ENCODE peak calls at places on chromosomes 7 and 10, in nine cellular contexts. One of them, this sample, is unnamed.

GRCh38 chr10:43871004-43871439 is 222.3 kb upstream of the ZNF32 start:
- DNase-seq in heart left ventricle: peak; percentile 83
- DNase-seq in fibroblast of lung: no peak
- DNase-seq in bronchial epithelial cell: no peak
- DNase-seq in BE2C: no peak
- DNase-seq in tibial nerve: no peak
- DNase-seq in GM23338: no peak
- DNase-seq in A549: no peak
- DNase-seq in astrocyte of the spinal cord: no peak
- DNase-seq in this sample: no peak

GRCh38 chr7:95623788-95624187 is 27.5 kb upstream of the PDK4 start:
- DNase-seq in GM23338: no peak
- DNase-seq in astrocyte of the spinal cord: no peak
- DNase-seq in tibial nerve: no peak
- DNase-seq in heart left ventricle: no peak
- DNase-seq in BE2C: no peak
- DNase-seq in bronchial epithelial cell: no peak
- DNase-seq in A549: no peak
- DNase-seq in fibroblast of lung: no peak
- DNase-seq in this sample: no peak

GRCh38 chr7:44155191-44156185 is 14.4 kb upstream of the MYL7 start:
- DNase-seq in A549: no peak
- DNase-seq in bronchial epithelial cell: no peak
- DNase-seq in fibroblast of lung: no peak
- DNase-seq in astrocyte of the spinal cord: no peak
- DNase-seq in GM23338: no peak
- DNase-seq in heart left ventricle: no peak
- DNase-seq in BE2C: no peak
- DNase-seq in tibial nerve: no peak
- DNase-seq in this sample: no peak

GRCh38 chr10:17655567-17656146 is 11.7 kb downstream of the STAM start:
- DNase-seq in astrocyte of the spinal cord: no peak
- DNase-seq in heart left ventricle: no peak
- DNase-seq in GM23338: no peak
- DNase-seq in BE2C: no peak
- DNase-seq in fibroblast of lung: no peak
- DNase-seq in bronchial epithelial cell: no peak
- DNase-seq in tibial nerve: no peak
- DNase-seq in A549: no peak
- DNase-seq in this sample: no peak

GRCh38 chr10:83606275-83606674 is 533.0 kb upstream of the GHITM start:
- DNase-seq in BE2C: no peak
- DNase-seq in tibial nerve: no peak
- DNase-seq in GM23338: peak; percentile 46
- DNase-seq in astrocyte of the spinal cord: peak; percentile 26
- DNase-seq in heart left ventricle: no peak
- DNase-seq in fibroblast of lung: peak; percentile 1
- DNase-seq in A549: no peak
- DNase-seq in bronchial epithelial cell: no peak
- DNase-seq in this sample: peak; percentile 10

GRCh38 chr10:112497347-112497950 is 50.4 kb downstream of the VTI1A start:
- DNase-seq in GM23338: no peak
- DNase-seq in astrocyte of the spinal cord: no peak
- DNase-seq in bronchial epithelial cell: no peak
- DNase-seq in tibial nerve: no peak
- DNase-seq in A549: no peak
- DNase-seq in heart left ventricle: no peak
- DNase-seq in fibroblast of lung: no peak
- DNase-seq in BE2C: no peak
- DNase-seq in this sample: no peak

GRCh38 chr7:98251251-98251843 is 685 bp downstream of the TECPR1 start:
- DNase-seq in tibial nerve: no peak
- DNase-seq in heart left ventricle: no peak
- DNase-seq in astrocyte of the spinal cord: no peak
- DNase-seq in GM23338: peak; percentile 45
- DNase-seq in A549: no peak
- DNase-seq in fibroblast of lung: peak; percentile 23
- DNase-seq in bronchial epithelial cell: peak; percentile 49
- DNase-seq in BE2C: peak; percentile 34
- DNase-seq in this sample: no peak

GRCh38 chr10:129079705-129080104 is 387.3 kb upstream of the MGMT start:
- DNase-seq in fibroblast of lung: no peak
- DNase-seq in bronchial epithelial cell: no peak
- DNase-seq in GM23338: no peak
- DNase-seq in tibial nerve: no peak
- DNase-seq in heart left ventricle: peak; percentile 70
- DNase-seq in A549: no peak
- DNase-seq in BE2C: peak; percentile 35
- DNase-seq in astrocyte of the spinal cord: no peak
- DNase-seq in this sample: no peak

GRCh38 chr10:58360412-58361004 is 24.7 kb upstream of the TFAM start:
- DNase-seq in bronchial epithelial cell: peak; percentile 77
- DNase-seq in astrocyte of the spinal cord: no peak
- DNase-seq in BE2C: no peak
- DNase-seq in heart left ventricle: no peak
- DNase-seq in fibroblast of lung: no peak
- DNase-seq in A549: no peak
- DNase-seq in GM23338: no peak
- DNase-seq in tibial nerve: no peak
- DNase-seq in this sample: peak; percentile 75

GRCh38 chr10:20624642-20625041 is 272.5 kb downstream of the NEBL start:
- DNase-seq in tibial nerve: peak; percentile 22
- DNase-seq in GM23338: no peak
- DNase-seq in heart left ventricle: peak; percentile 14
- DNase-seq in bronchial epithelial cell: no peak
- DNase-seq in A549: no peak
- DNase-seq in BE2C: no peak
- DNase-seq in astrocyte of the spinal cord: no peak
- DNase-seq in fibroblast of lung: peak; percentile 32
- DNase-seq in this sample: peak; percentile 4

GRCh38 chr7:115618676-115619075 is 411.9 kb downstream of the TFEC start:
- DNase-seq in A549: no peak
- DNase-seq in fibroblast of lung: peak; percentile 94
- DNase-seq in heart left ventricle: no peak
- DNase-seq in bronchial epithelial cell: no peak
- DNase-seq in BE2C: no peak
- DNase-seq in GM23338: no peak
- DNase-seq in astrocyte of the spinal cord: peak; percentile 73
- DNase-seq in tibial nerve: no peak
- DNase-seq in this sample: no peak

GRCh38 chr7:75756340-75757297 is 15.4 kb downstream of the CCL26 start:
- DNase-seq in A549: peak; percentile 53
- DNase-seq in astrocyte of the spinal cord: peak; percentile 49
- DNase-seq in tibial nerve: no peak
- DNase-seq in heart left ventricle: no peak
- DNase-seq in BE2C: no peak
- DNase-seq in GM23338: peak; percentile 66
- DNase-seq in bronchial epithelial cell: peak; percentile 29
- DNase-seq in fibroblast of lung: peak; percentile 65
- DNase-seq in this sample: peak; percentile 54

GRCh38 chr7:46072722-46073121 is 151.7 kb upstream of the IGFBP3 start:
- DNase-seq in tibial nerve: no peak
- DNase-seq in astrocyte of the spinal cord: peak; percentile 38
- DNase-seq in bronchial epithelial cell: peak; percentile 39
- DNase-seq in GM23338: no peak
- DNase-seq in A549: no peak
- DNase-seq in heart left ventricle: no peak
- DNase-seq in BE2C: no peak
- DNase-seq in fibroblast of lung: peak; percentile 23
- DNase-seq in this sample: peak; percentile 66

DNA sequence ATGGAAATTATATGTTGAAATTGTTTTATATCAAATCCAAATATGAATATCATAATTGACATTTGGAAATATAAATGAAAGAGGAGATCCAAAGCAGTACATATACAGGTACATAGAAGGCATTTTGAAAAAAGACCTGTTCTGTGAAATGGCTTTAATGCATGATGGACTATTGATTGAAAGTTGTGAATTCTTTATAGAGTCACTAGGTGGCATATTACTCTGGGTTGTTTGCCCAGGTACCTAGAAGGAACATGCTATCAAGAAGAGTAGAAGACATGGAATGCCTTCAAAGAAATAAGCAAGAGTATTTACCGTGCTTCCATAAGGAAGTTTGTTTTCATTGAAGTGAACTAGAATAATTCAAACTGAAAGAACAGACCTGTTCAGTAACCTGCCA is 160.0 kb upstream of the ANK3 start:
- DNase-seq in tibial nerve: no peak
- DNase-seq in bronchial epithelial cell: peak; percentile 68
- DNase-seq in A549: peak; percentile 10
- DNase-seq in heart left ventricle: no peak
- DNase-seq in astrocyte of the spinal cord: peak; percentile 23
- DNase-seq in fibroblast of lung: peak; percentile 27
- DNase-seq in BE2C: no peak
- DNase-seq in GM23338: peak; percentile 44
- DNase-seq in this sample: peak; percentile 65
- TF ChIP-seq CTCF in tibial nerve: no peak
- TF ChIP-seq CTCF in bronchial epithelial cell: peak; percentile 43
- TF ChIP-seq CTCF in A549: peak; percentile 58
- TF ChIP-seq CTCF in heart left ventricle: peak; percentile 31
- TF ChIP-seq CTCF in astrocyte of the spinal cord: peak; percentile 29
- TF ChIP-seq CTCF in fibroblast of lung: no peak
- TF ChIP-seq CTCF in BE2C: peak; percentile 54
- TF ChIP-seq CTCF in GM23338: peak; percentile 59
- TF ChIP-seq CTCF in this sample: peak; percentile 56

DNA sequence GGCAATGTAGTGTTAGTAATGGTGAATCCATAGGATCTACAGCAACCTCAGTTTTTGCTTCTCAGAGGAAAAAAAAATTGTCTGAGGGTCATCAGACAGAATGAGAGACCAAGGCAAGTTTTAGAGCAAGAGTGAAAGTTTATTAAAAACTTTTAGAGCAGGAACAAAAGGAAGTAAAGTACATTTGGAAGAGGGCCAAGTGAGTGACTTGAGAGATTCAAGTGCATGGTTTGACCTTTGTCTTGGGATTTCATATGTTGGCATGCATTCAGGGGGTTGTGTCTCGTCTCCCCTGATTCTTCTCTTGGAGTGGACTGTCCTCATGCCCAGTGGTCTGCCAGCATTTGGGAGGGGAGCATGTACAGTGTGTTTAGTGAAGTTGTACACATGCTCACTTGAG is 109.2 kb downstream of the EEPD1 start:
- DNase-seq in heart left ventricle: no peak
- DNase-seq in A549: no peak
- DNase-seq in astrocyte of the spinal cord: no peak
- DNase-seq in GM23338: no peak
- DNase-seq in BE2C: no peak
- DNase-seq in fibroblast of lung: peak; percentile 23
- DNase-seq in tibial nerve: no peak
- DNase-seq in bronchial epithelial cell: no peak
- DNase-seq in this sample: no peak
- H3K4me3 ChIP-seq in heart left ventricle: no peak overlapping the region
- H3K4me3 ChIP-seq in A549: no peak overlapping the region
- H3K4me3 ChIP-seq in astrocyte of the spinal cord: no peak overlapping the region
- H3K4me3 ChIP-seq in GM23338: no peak overlapping the region
- H3K4me3 ChIP-seq in BE2C: no peak overlapping the region
- H3K4me3 ChIP-seq in fibroblast of lung: no peak overlapping the region
- H3K4me3 ChIP-seq in tibial nerve: no peak overlapping the region
- H3K4me3 ChIP-seq in bronchial epithelial cell: no peak overlapping the region
- H3K4me3 ChIP-seq in this sample: no peak overlapping the region

DNA sequence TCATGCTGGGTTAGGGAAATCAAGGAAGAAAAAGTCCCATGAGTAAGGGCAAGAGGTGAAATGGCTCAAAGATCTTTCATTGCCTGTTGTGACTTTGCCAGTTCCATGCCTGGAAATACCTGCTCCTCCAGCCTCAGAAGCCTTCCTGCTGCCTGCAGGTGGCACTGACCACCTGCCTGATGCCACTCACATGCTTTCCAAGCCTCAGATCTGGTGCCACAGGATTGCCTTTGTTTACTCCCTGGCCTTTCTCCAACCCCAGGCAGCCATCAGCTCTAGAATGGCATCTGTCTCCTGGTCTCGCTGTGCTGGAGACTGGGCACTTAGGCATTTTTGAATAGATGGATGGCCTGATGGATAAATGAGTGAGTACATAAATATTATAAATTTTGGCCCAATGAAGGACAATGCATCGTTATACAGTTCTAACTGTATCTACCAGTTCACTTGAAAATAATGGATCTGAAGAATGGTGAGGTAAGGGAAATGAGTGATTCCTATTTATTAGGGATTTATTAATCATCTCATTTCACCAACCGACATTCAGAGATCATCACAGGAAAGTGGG is 657.2 kb downstream of the INHBA start:
- DNase-seq in bronchial epithelial cell: peak; percentile 69
- DNase-seq in fibroblast of lung: no peak
- DNase-seq in heart left ventricle: no peak
- DNase-seq in BE2C: no peak
- DNase-seq in GM23338: no peak
- DNase-seq in tibial nerve: no peak
- DNase-seq in astrocyte of the spinal cord: no peak
- DNase-seq in A549: no peak
- DNase-seq in this sample: peak; percentile 79
- TF ChIP-seq CTCF in bronchial epithelial cell: peak; percentile 93
- TF ChIP-seq CTCF in fibroblast of lung: no peak
- TF ChIP-seq CTCF in heart left ventricle: peak; percentile 5
- TF ChIP-seq CTCF in BE2C: no peak
- TF ChIP-seq CTCF in GM23338: peak; percentile 81
- TF ChIP-seq CTCF in tibial nerve: no peak
- TF ChIP-seq CTCF in astrocyte of the spinal cord: no peak
- TF ChIP-seq CTCF in A549: no peak
- TF ChIP-seq CTCF in this sample: peak; percentile 90

GRCh38 chr7:101783381-101784181 is 33.8 kb upstream of the CUX1 start:
- DNase-seq in A549: no peak
- DNase-seq in tibial nerve: no peak
- DNase-seq in GM23338: no peak
- DNase-seq in BE2C: no peak
- DNase-seq in fibroblast of lung: no peak
- DNase-seq in heart left ventricle: no peak
- DNase-seq in astrocyte of the spinal cord: no peak
- DNase-seq in bronchial epithelial cell: no peak
- DNase-seq in this sample: no peak

GRCh38 chr7:101782886-101783285 is 34.5 kb upstream of the CUX1 start:
- DNase-seq in A549: no peak
- DNase-seq in astrocyte of the spinal cord: no peak
- DNase-seq in BE2C: no peak
- DNase-seq in fibroblast of lung: no peak
- DNase-seq in heart left ventricle: no peak
- DNase-seq in tibial nerve: no peak
- DNase-seq in bronchial epithelial cell: peak; percentile 15
- DNase-seq in GM23338: no peak
- DNase-seq in this sample: peak; percentile 67

GRCh38 chr7:101781384-101781783 is 36.0 kb upstream of the CUX1 start:
- DNase-seq in fibroblast of lung: no peak
- DNase-seq in bronchial epithelial cell: no peak
- DNase-seq in GM23338: no peak
- DNase-seq in BE2C: no peak
- DNase-seq in tibial nerve: no peak
- DNase-seq in astrocyte of the spinal cord: no peak
- DNase-seq in heart left ventricle: no peak
- DNase-seq in A549: no peak
- DNase-seq in this sample: no peak

GRCh38 chr7:101782476-101782875 is 35.0 kb upstream of the CUX1 start:
- DNase-seq in bronchial epithelial cell: no peak
- DNase-seq in heart left ventricle: no peak
- DNase-seq in fibroblast of lung: no peak
- DNase-seq in BE2C: no peak
- DNase-seq in astrocyte of the spinal cord: no peak
- DNase-seq in tibial nerve: no peak
- DNase-seq in A549: no peak
- DNase-seq in GM23338: no peak
- DNase-seq in this sample: no peak

GRCh38 chr7:101784275-101785127 is 32.9 kb upstream of the CUX1 start:
- DNase-seq in BE2C: no peak
- DNase-seq in bronchial epithelial cell: no peak
- DNase-seq in tibial nerve: no peak
- DNase-seq in A549: no peak
- DNase-seq in fibroblast of lung: no peak
- DNase-seq in astrocyte of the spinal cord: no peak
- DNase-seq in GM23338: no peak
- DNase-seq in heart left ventricle: no peak
- DNase-seq in this sample: no peak
- H3K4me3 ChIP-seq in BE2C: no peak overlapping the region
- H3K4me3 ChIP-seq in bronchial epithelial cell: no peak overlapping the region
- H3K4me3 ChIP-seq in tibial nerve: no peak overlapping the region
- H3K4me3 ChIP-seq in A549: no peak overlapping the region
- H3K4me3 ChIP-seq in fibroblast of lung: no peak overlapping the region
- H3K4me3 ChIP-seq in astrocyte of the spinal cord: no peak overlapping the region
- H3K4me3 ChIP-seq in GM23338: no peak overlapping the region
- H3K4me3 ChIP-seq in heart left ventricle: peak overlapping the region; percentile 28
- H3K4me3 ChIP-seq in this sample: no peak overlapping the region

This sample was measured in epithelial cell of esophagus.